ENCODE peak calls at places on chromosome 21, in four cellular contexts. One of them, this sample, is unnamed. For H3K36me3, the result is how much of the 10 kb centered on the place peaks cover.

GRCh38 chr21:38351176-38351959 is 94.6 kb downstream of the KCNJ15 start:
- DNase-seq in Caco-2: no peak
- DNase-seq in CD8-positive, alpha-beta T cell: no peak
- DNase-seq in tibial nerve: no peak
- DNase-seq in this sample: no peak

GRCh38 chr21:41411449-41412089 is 14.5 kb upstream of the MX1 start:
- DNase-seq in Caco-2: no peak
- DNase-seq in CD8-positive, alpha-beta T cell: peak
- DNase-seq in tibial nerve: no peak
- DNase-seq in this sample: peak

GRCh38 chr21:16870116-16870515 is 642.7 kb upstream of the CXADR start:
- DNase-seq in Caco-2: no peak
- DNase-seq in CD8-positive, alpha-beta T cell: no peak
- DNase-seq in tibial nerve: no peak
- DNase-seq in this sample: peak

GRCh38 chr21:14876464-14876863 is 188.3 kb downstream of the NRIP1 start:
- DNase-seq in Caco-2: no peak
- DNase-seq in CD8-positive, alpha-beta T cell: no peak
- DNase-seq in tibial nerve: no peak
- DNase-seq in this sample: no peak

GRCh38 chr21:34910396-34910795 is 138.7 kb downstream of the RUNX1 start:
- DNase-seq in Caco-2: no peak
- DNase-seq in CD8-positive, alpha-beta T cell: no peak
- DNase-seq in tibial nerve: no peak
- DNase-seq in this sample: no peak

GRCh38 chr21:35086357-35086756 is 37.3 kb upstream of the RUNX1 start:
- DNase-seq in Caco-2: no peak
- DNase-seq in CD8-positive, alpha-beta T cell: no peak
- DNase-seq in tibial nerve: no peak
- DNase-seq in this sample: peak

GRCh38 chr21:16002872-16003466 is 273.2 kb downstream of the USP25 start:
- DNase-seq in Caco-2: no peak
- DNase-seq in CD8-positive, alpha-beta T cell: no peak
- DNase-seq in tibial nerve: no peak
- DNase-seq in this sample: no peak

GRCh38 chr21:40699366-40699765 is 147.6 kb downstream of the DSCAM start:
- DNase-seq in Caco-2: no peak
- DNase-seq in CD8-positive, alpha-beta T cell: no peak
- DNase-seq in tibial nerve: no peak
- DNase-seq in this sample: no peak

GRCh38 chr21:34836103-34836932 is 167.5 kb downstream of the CLIC6 start:
- DNase-seq in Caco-2: no peak
- DNase-seq in CD8-positive, alpha-beta T cell: no peak
- DNase-seq in tibial nerve: peak
- DNase-seq in this sample: peak

GRCh38 chr21:27802816-27803475 is 836.1 kb upstream of the ADAMTS5 start:
- DNase-seq in Caco-2: no peak
- DNase-seq in CD8-positive, alpha-beta T cell: no peak
- DNase-seq in tibial nerve: no peak
- DNase-seq in this sample: no peak

GRCh38 chr21:35048183-35048601 is 910 bp downstream of the RUNX1 start:
- DNase-seq in Caco-2: no peak
- DNase-seq in CD8-positive, alpha-beta T cell: peak
- DNase-seq in tibial nerve: no peak
- DNase-seq in this sample: no peak

GRCh38 chr21:44618909-44619308 is 7.0 kb downstream of the KRTAP10-8 start:
- DNase-seq in Caco-2: no peak
- DNase-seq in CD8-positive, alpha-beta T cell: peak
- DNase-seq in tibial nerve: no peak
- DNase-seq in this sample: no peak
- TF ChIP-seq CTCF in Caco-2: no peak
- TF ChIP-seq CTCF in CD8-positive, alpha-beta T cell: no peak
- TF ChIP-seq CTCF in tibial nerve: no peak
- TF ChIP-seq CTCF in this sample: no peak

DNA sequence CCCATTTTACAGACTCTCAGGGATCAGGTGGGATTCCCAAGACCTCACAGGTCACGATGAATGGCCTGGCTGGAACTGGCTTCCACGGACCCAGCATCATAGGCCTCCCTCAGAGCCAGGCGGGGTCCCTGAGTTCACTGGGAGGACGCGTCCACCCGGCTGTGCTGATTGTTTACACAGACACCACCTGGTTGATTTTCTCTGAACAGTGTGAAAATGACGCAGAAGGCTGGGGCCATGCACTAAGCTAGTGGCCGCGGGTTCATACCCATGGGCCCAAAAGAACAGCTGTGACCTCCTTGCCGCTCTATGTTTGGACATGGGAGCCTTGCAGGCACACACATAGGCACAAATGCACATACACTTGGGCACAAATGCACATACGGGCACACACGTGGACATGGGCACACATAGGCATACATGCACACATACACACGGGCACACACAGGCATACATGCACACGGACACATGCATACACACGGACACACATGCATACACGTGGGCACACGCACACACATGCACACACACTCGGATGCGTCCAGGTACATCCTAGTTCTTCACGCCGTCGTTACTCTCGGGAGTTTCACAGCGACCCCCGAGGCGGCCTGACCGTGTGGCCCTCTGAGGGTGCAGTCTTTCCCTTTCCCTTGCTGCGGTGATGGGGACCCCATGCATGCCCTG is 23.2 kb downstream of the CSTB start:
- DNase-seq in Caco-2: no peak
- DNase-seq in CD8-positive, alpha-beta T cell: no peak
- DNase-seq in tibial nerve: no peak
- DNase-seq in this sample: no peak
- H3K36me3 ChIP-seq in Caco-2: under half
- H3K36me3 ChIP-seq in CD8-positive, alpha-beta T cell: under half
- H3K36me3 ChIP-seq in tibial nerve: under half
- H3K36me3 ChIP-seq in this sample: half or more

DNA sequence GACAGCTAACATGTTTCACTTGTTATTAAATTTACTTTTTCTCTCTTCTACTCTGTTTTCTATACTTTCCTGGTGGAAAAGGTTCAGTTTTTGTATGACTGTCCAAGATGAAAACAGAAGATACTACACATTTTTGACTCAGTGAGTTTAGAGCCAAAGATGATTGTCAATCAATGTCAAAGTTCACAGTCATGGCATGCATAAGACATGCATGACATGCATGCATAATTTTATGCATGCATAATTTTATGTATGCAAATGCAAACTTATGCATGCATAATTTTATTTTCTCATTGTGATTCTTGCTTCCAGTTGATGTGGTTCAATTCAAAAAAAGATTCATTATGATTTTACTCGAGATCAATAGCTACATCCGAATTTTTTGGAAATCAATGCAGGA is 48.1 kb upstream of the TMPRSS15 start:
- DNase-seq in Caco-2: no peak
- DNase-seq in CD8-positive, alpha-beta T cell: no peak
- DNase-seq in tibial nerve: no peak
- DNase-seq in this sample: no peak
- TF ChIP-seq CTCF in Caco-2: no peak
- TF ChIP-seq CTCF in CD8-positive, alpha-beta T cell: no peak
- TF ChIP-seq CTCF in tibial nerve: no peak
- TF ChIP-seq CTCF in this sample: no peak

GRCh38 chr21:45442276-45442675 is 37.3 kb downstream of the COL18A1 start:
- DNase-seq in Caco-2: no peak
- DNase-seq in CD8-positive, alpha-beta T cell: no peak
- DNase-seq in tibial nerve: no peak
- DNase-seq in this sample: no peak

GRCh38 chr21:45441431-45442255 is 36.7 kb downstream of the COL18A1 start:
- DNase-seq in Caco-2: no peak
- DNase-seq in CD8-positive, alpha-beta T cell: no peak
- DNase-seq in tibial nerve: no peak
- DNase-seq in this sample: no peak

GRCh38 chr21:45443595-45444181 is 38.7 kb downstream of the COL18A1 start:
- DNase-seq in Caco-2: no peak
- DNase-seq in CD8-positive, alpha-beta T cell: no peak
- DNase-seq in tibial nerve: no peak
- DNase-seq in this sample: no peak

GRCh38 chr21:45445369-45445768 is 40.4 kb downstream of the COL18A1 start:
- DNase-seq in Caco-2: no peak
- DNase-seq in CD8-positive, alpha-beta T cell: no peak
- DNase-seq in tibial nerve: no peak
- DNase-seq in this sample: no peak

GRCh38 chr21:45444385-45444784 is 39.4 kb downstream of the COL18A1 start:
- DNase-seq in Caco-2: no peak
- DNase-seq in CD8-positive, alpha-beta T cell: no peak
- DNase-seq in tibial nerve: no peak
- DNase-seq in this sample: no peak
- H3K36me3 ChIP-seq in Caco-2: under half
- H3K36me3 ChIP-seq in CD8-positive, alpha-beta T cell: under half
- H3K36me3 ChIP-seq in tibial nerve: under half
- H3K36me3 ChIP-seq in this sample: under half

GRCh38 chr21:33821580-33822322 is 93.9 kb downstream of the ATP5PO start:
- DNase-seq in Caco-2: no peak
- DNase-seq in CD8-positive, alpha-beta T cell: no peak
- DNase-seq in tibial nerve: no peak
- DNase-seq in this sample: no peak
- TF ChIP-seq CTCF in Caco-2: no peak
- TF ChIP-seq CTCF in CD8-positive, alpha-beta T cell: no peak
- TF ChIP-seq CTCF in tibial nerve: no peak
- TF ChIP-seq CTCF in this sample: no peak

GRCh38 chr21:42769820-42770716 is 109.3 kb downstream of the WDR4 start:
- DNase-seq in Caco-2: no peak
- DNase-seq in CD8-positive, alpha-beta T cell: no peak
- DNase-seq in tibial nerve: no peak
- DNase-seq in this sample: no peak
- H3K36me3 ChIP-seq in Caco-2: under half
- H3K36me3 ChIP-seq in CD8-positive, alpha-beta T cell: under half
- H3K36me3 ChIP-seq in tibial nerve: under half
- H3K36me3 ChIP-seq in this sample: under half

DNA sequence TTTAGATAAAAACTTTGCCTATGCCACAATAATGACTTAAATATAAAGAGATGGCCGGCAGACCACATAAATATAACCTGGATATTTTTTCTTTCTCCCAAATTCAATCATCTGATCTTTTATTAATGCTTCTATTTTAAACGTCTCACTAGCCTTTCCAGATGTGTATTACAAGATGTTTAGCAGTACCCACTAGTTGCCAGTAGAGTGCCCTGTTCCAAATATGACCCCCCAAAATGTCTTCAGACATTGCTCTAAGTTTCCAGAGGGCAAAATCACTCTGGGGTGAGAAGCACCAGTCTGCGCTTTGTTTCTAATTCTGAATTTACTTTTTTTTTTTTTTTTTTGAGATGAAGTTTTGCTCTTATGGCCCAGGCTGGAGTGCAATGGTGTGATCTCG is 268.1 kb downstream of the GRIK1 start:
- DNase-seq in Caco-2: no peak
- DNase-seq in CD8-positive, alpha-beta T cell: no peak
- DNase-seq in tibial nerve: no peak
- DNase-seq in this sample: no peak
- TF ChIP-seq CTCF in Caco-2: no peak
- TF ChIP-seq CTCF in CD8-positive, alpha-beta T cell: no peak
- TF ChIP-seq CTCF in tibial nerve: no peak
- TF ChIP-seq CTCF in this sample: no peak

GRCh38 chr21:44314128-44314527 is 14.3 kb downstream of the PFKL start:
- DNase-seq in Caco-2: no peak
- DNase-seq in CD8-positive, alpha-beta T cell: no peak
- DNase-seq in tibial nerve: no peak
- DNase-seq in this sample: no peak
- H3K36me3 ChIP-seq in Caco-2: under half
- H3K36me3 ChIP-seq in CD8-positive, alpha-beta T cell: under half
- H3K36me3 ChIP-seq in tibial nerve: under half
- H3K36me3 ChIP-seq in this sample: under half

GRCh38 chr21:36613064-36613463 is 85.9 kb upstream of the SIM2 start:
- DNase-seq in Caco-2: no peak
- DNase-seq in CD8-positive, alpha-beta T cell: no peak
- DNase-seq in tibial nerve: no peak
- DNase-seq in this sample: peak

GRCh38 chr21:36609654-36610053 is 89.3 kb upstream of the SIM2 start:
- DNase-seq in Caco-2: no peak
- DNase-seq in CD8-positive, alpha-beta T cell: no peak
- DNase-seq in tibial nerve: no peak
- DNase-seq in this sample: no peak

GRCh38 chr21:36610201-36610600 is 88.7 kb upstream of the SIM2 start:
- DNase-seq in Caco-2: no peak
- DNase-seq in CD8-positive, alpha-beta T cell: no peak
- DNase-seq in tibial nerve: no peak
- DNase-seq in this sample: peak

GRCh38 chr21:36613554-36613953 is 85.4 kb upstream of the SIM2 start:
- DNase-seq in Caco-2: no peak
- DNase-seq in CD8-positive, alpha-beta T cell: no peak
- DNase-seq in tibial nerve: no peak
- DNase-seq in this sample: no peak

GRCh38 chr21:36615274-36615964 is 83.5 kb upstream of the SIM2 start:
- DNase-seq in Caco-2: no peak
- DNase-seq in CD8-positive, alpha-beta T cell: no peak
- DNase-seq in tibial nerve: no peak
- DNase-seq in this sample: no peak
- TF ChIP-seq CTCF in Caco-2: peak
- TF ChIP-seq CTCF in CD8-positive, alpha-beta T cell: no peak
- TF ChIP-seq CTCF in tibial nerve: no peak
- TF ChIP-seq CTCF in this sample: no peak

DNA sequence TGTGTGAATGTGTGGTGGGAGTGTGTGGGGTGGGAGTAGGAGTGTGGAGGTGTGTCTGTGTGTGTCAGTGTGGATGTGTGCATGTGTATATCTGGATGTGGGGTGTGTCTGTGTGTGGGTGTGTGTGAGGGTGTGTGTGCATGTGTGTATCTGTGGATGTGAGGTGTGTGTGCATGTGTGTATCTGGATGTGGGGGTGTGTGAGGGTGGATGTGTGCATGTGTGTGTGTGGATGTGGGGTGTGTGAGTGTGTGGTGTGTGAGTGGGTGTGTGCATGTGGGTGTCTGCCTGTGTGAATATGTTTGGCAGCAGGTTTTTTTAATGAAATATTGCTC is 106.1 kb downstream of the PDE9A start:
- DNase-seq in Caco-2: no peak
- DNase-seq in CD8-positive, alpha-beta T cell: no peak
- DNase-seq in tibial nerve: no peak
- DNase-seq in this sample: no peak
- H3K36me3 ChIP-seq in Caco-2: under half
- H3K36me3 ChIP-seq in CD8-positive, alpha-beta T cell: under half
- H3K36me3 ChIP-seq in tibial nerve: under half
- H3K36me3 ChIP-seq in this sample: under half